ENCODE peak calls at places on chromosomes 6 and 20, in four cellular contexts. I is fibroblast of pulmonary artery, Q is fibroblast of lung, D is BJ. C is an unnamed sample.

GRCh38 chr20:33470866-33471265 is 19.0 kb upstream of the CBFA2T2 start:
- DNase-seq in I (no peak), Q (no peak), D (no peak), C (no peak)

GRCh38 chr20:33306807-33307206 is 23.8 kb downstream of the BPIFB1 start:
- DNase-seq in I (no peak), Q (no peak), D (no peak), C (no peak)

GRCh38 chr20:24792641-24793495 is 156.2 kb upstream of the CST7 start:
- DNase-seq in I (no peak), Q (no peak), D (no peak), C (no peak)

GRCh38 chr6:159110013-159110412 is 59.2 kb upstream of the FNDC1 start:
- DNase-seq in I (peak), Q (peak), D (peak), C (peak)

GRCh38 chr6:89120371-89120770 is 2.5 kb upstream of the SRSF12 start:
- DNase-seq in I (no peak), Q (peak), D (no peak), C (no peak)

GRCh38 chr6:89941847-89942497 is 47.7 kb downstream of the GJA10 start:
- DNase-seq in I (no peak), Q (no peak), D (no peak), C (no peak)

GRCh38 chr6:23277521-23278227 is 708.3 kb downstream of the HDGFL1 start:
- DNase-seq in I (no peak), Q (no peak), D (no peak), C (no peak)

GRCh38 chr6:149480502-149481280 is 4.1 kb downstream of the ZC3H12D start:
- DNase-seq in I (no peak), Q (no peak), D (no peak), C (no peak)

GRCh38 chr6:21628162-21628561 is 34.6 kb downstream of the SOX4 start:
- DNase-seq in I (no peak), Q (no peak), D (no peak), C (no peak)

GRCh38 chr6:63543001-63543400 is 29.3 kb upstream of the LOC128125822 start:
- DNase-seq in I (no peak), Q (no peak), D (no peak), C (no peak)

GRCh38 chr6:130644175-130644574 is 183.0 kb upstream of the SMLR1 start:
- DNase-seq in I (no peak), Q (no peak), D (no peak), C (no peak)

GRCh38 chr6:139856562-139856961 is 482.1 kb upstream of the CITED2 start:
- DNase-seq in I (no peak), Q (no peak), D (no peak), C (no peak)

GRCh38 chr6:38984723-38985122 is 63.9 kb upstream of the GLP1R start:
- DNase-seq in I (no peak), Q (no peak), D (no peak), C (no peak)

GRCh38 chr6:35415065-35415880 is 36.9 kb upstream of the FANCE start:
- DNase-seq in I (peak), Q (peak), D (no peak), C (peak)

GRCh38 chr20:3238616-3239025 is 369 bp downstream of the SLC4A11 start:
- DNase-seq in I (no peak), Q (peak), D (no peak), C (no peak)

GRCh38 chr20:25281541-25281991 is 33.7 kb downstream of the PYGB start:
- DNase-seq in I (no peak), Q (no peak), D (no peak), C (no peak)

GRCh38 chr20:13340088-13340487 is 119.0 kb downstream of the ISM1 start:
- DNase-seq in I (no peak), Q (no peak), D (no peak), C (peak)

GRCh38 chr20:23877524-23877923 is 2.0 kb downstream of the CST5 start:
- DNase-seq in I (no peak), Q (no peak), D (no peak), C (no peak)

GRCh38 chr6:90369024-90369519 is 72.4 kb upstream of the BACH2 start:
- DNase-seq in I (peak), Q (peak), D (peak), C (peak)

GRCh38 chr6:27281105-27281539 is 31.0 kb downstream of the POM121L2 start:
- DNase-seq in I (no peak), Q (no peak), D (no peak), C (no peak)

GRCh38 chr6:108559884-108560462 is 744 bp upstream of the FOXO3 start:
- DNase-seq in I (peak), Q (peak), D (no peak), C (peak)

GRCh38 chr6:3509326-3509725 is 52.5 kb upstream of the SLC22A23 start:
- DNase-seq in I (no peak), Q (peak), D (no peak), C (peak)

GRCh38 chr6:135922170-135922569 is 70.7 kb downstream of the PDE7B start:
- DNase-seq in I (peak), Q (peak), D (peak), C (peak)

GRCh38 chr6:11575408-11576033 is 38.0 kb downstream of the TMEM170B start:
- DNase-seq in I (peak), Q (peak), D (peak), C (peak)

GRCh38 chr20:61575151-61575937 is 323.3 kb downstream of the CDH4 start:
- DNase-seq in I (no peak), Q (no peak), D (no peak), C (no peak)

GRCh38 chr6:26223677-26224546 is 136.7 kb downstream of the HFE start:
- DNase-seq in I (peak), Q (peak), D (peak), C (peak)

GRCh38 chr20:53595018-53595378 is 1.4 kb upstream of the ZNF217 start:
- DNase-seq in I (no peak), Q (no peak), D (no peak), C (no peak)

GRCh38 chr20:49631856-49632418 is 64.0 kb upstream of the PTGIS start:
- DNase-seq in I (no peak), Q (no peak), D (no peak), C (no peak)

GRCh38 chr20:49631074-49631716 is 63.3 kb upstream of the PTGIS start:
- DNase-seq in I (peak), Q (peak), D (no peak), C (no peak)

GRCh38 chr20:49633643-49634042 is 65.7 kb upstream of the PTGIS start:
- DNase-seq in I (no peak), Q (no peak), D (no peak), C (no peak)

GRCh38 chr20:49634116-49634515 is 66.2 kb upstream of the PTGIS start:
- DNase-seq in I (no peak), Q (no peak), D (no peak), C (no peak)

DNA sequence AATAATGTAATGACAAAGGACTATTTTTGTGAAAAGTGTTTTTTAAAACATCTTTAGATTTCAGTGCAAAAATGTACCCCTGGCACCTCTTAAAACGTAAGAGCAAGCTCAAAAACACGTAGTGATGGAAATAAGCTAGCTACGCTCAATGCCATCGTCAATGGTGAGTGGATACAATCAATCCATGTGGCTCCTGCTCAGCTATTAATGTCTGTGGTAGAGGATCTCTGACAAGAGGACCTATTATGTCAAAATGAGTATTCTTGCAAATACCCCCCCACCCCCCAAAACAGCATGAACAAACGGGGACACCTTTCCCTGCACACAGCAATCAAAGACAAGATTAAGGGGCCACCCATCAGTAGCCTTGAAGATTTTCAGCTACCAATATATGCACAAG is 65.1 kb upstream of the PTGIS start:
- DNase-seq in I (no peak), Q (no peak), D (no peak), C (no peak)
- H3K4me3 ChIP-seq in I (no peak), Q (no peak), D (no peak), C (no peak)

GRCh38 chr20:4300921-4301320 is 285.6 kb upstream of the RNF24 start:
- DNase-seq in I (no peak), Q (no peak), D (no peak), C (no peak)
- H3K4me3 ChIP-seq in I (no peak), Q (no peak), D (no peak), C (no peak)

GRCh38 chr20:52318601-52319000 is 127.0 kb upstream of the ZFP64 start:
- DNase-seq in I (no peak), Q (no peak), D (no peak), C (no peak)

GRCh38 chr20:52321396-52321795 is 129.8 kb upstream of the ZFP64 start:
- DNase-seq in I (no peak), Q (no peak), D (no peak), C (no peak)
- H3K4me3 ChIP-seq in I (no peak), Q (no peak), D (no peak), C (no peak)

DNA sequence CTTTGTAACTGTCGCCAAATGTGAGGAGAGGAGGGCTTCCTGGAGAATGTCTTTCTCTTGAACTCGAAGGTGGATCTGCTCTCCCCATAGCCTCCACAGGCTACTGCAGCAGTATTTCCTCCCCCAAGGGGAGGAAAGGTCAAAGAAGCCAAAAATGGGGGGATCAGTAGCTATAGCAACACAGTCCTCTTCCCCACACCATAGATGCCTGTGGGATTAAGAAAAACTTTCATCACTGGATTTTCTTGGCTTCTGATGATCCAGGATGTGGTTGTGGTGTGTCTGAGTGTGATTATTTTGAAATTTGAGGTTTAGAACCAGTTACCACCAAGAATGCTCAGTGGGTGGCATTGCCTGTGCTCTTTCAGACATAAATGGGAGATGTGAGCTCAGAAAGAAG is 140.1 kb upstream of the SPACA1 start:
- DNase-seq in I (peak), Q (peak), D (peak), C (peak)
- H3K4me3 ChIP-seq in I (no peak), Q (no peak), D (no peak), C (no peak)

DNA sequence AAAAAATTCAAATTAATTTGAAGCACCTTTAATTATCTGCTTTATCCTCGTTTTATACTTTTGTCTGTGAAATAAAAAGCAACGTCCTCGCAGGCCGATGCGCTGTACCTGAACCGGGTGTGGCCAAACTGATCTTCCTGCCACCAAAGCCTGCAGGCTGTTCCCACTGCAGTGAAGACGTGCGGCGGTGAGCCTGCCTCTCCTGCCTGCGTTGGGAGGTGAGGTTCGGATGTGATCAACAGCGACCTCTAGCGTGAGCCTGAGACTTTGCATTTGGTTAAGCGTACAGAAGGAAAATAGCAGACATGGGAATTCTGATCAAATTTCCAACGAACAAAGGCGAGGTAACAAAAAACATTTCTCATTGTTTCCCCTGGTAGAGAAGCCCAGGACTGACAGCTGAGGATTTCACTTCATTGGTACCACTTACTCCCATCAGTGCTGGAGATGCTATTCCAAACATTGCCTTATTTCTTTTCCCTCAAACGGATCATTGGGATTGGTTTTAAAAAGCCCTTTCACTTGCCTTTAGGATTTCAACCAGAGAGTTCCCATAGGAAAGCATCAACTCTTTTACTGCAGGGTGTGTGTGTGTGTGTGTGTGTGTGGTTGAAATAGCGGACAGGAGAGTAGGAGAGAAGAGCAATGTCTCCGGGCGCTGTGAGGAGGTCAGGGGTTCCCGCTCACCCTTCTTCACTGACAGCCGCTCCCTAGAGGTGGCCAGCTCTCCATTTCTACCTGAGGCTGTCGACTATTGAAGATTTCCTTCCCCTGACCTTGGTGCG is 56.6 kb upstream of the CCN6 start:
- DNase-seq in I (peak), Q (peak), D (no peak), C (peak)
- H3K4me3 ChIP-seq in I (no peak), Q (no peak), D (no peak), C (no peak)

GRCh38 chr6:163031931-163032330 is 304.2 kb downstream of the PACRG start:
- DNase-seq in I (no peak), Q (no peak), D (no peak), C (no peak)
- H3K4me3 ChIP-seq in I (no peak), Q (no peak), D (no peak), C (no peak)

GRCh38 chr20:49351775-49352174 is 73.9 kb upstream of the ZNFX1 start:
- DNase-seq in I (no peak), Q (no peak), D (no peak), C (no peak)
- H3K4me3 ChIP-seq in I (no peak), Q (no peak), D (no peak), C (no peak)

DNA sequence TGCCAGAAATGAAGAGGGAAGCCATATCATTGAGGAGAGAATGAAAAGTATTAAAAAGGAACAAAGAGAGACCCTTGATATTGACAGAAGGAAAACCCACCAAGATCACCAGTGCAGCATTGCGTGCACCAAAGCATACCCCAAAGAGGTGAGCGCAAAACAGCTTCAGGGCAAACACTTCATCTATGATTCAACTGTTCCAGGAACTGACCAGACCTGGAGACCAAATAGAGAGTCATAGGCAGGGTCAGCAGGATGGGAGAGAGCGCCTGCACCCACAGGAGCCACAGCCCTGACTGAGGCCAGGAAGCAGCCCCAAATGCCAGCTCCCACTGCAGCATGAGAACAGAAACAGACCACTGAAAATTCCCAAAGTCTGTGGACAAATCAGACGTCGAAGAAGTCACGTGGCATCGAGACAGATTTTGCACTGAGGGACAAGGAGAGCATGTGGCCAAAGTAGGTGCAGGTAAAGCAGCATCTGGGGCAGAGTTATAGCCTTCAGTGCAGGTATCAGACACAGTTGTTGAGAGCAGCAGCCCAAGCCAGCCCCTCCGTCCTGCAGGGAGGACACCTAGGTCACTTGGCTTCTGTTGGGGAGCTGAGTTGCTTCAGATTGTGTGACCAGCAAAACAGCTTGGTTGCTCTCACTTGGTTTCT is 29.3 kb downstream of the CHRNA4 start:
- DNase-seq in I (no peak), Q (no peak), D (no peak), C (no peak)
- H3K4me3 ChIP-seq in I (no peak), Q (no peak), D (no peak), C (no peak)

DNA sequence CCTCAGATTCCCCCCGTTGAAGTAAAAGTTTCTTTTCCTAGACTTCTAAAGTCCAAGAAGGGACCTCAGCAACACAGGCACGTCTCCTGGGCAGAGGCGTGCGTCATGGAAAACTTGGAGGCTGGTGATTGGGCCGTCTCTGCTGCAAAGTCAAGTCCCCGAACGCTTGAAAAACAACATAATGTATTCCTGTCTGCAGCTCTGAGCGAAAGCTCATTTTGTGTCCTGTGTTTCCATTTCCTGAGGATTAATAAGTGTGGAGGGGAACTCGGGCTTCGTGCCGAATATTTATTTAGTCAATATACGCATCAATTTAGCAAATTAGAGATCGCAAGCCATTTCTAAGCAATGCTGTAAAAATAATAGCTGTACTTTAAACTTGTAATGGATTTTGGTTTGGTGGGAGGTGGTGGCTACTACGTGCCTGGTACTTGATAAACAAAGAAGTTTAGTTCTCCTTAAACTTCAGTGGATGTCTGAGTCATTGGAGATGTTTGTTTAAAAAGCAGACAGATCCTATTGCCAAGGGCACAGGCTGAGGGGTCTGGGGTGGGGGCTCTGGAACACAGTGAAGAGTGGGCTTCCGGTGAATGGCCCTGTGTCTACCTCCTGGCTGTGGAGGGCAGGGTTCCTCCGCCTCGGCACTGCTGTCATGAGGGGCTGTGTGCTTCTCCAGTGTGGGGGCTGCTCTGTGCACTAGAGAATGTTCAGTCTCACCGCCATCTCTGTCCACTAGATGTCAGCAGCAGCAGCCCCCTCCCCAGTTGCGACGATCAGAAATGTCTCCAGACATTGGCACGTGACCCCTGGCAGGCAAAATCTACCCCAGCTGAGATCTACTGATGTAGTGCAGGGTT is 21.8 kb downstream of the PCK1 start:
- DNase-seq in I (peak), Q (peak), D (no peak), C (no peak)
- H3K4me3 ChIP-seq in I (no peak), Q (no peak), D (no peak), C (no peak)

DNA sequence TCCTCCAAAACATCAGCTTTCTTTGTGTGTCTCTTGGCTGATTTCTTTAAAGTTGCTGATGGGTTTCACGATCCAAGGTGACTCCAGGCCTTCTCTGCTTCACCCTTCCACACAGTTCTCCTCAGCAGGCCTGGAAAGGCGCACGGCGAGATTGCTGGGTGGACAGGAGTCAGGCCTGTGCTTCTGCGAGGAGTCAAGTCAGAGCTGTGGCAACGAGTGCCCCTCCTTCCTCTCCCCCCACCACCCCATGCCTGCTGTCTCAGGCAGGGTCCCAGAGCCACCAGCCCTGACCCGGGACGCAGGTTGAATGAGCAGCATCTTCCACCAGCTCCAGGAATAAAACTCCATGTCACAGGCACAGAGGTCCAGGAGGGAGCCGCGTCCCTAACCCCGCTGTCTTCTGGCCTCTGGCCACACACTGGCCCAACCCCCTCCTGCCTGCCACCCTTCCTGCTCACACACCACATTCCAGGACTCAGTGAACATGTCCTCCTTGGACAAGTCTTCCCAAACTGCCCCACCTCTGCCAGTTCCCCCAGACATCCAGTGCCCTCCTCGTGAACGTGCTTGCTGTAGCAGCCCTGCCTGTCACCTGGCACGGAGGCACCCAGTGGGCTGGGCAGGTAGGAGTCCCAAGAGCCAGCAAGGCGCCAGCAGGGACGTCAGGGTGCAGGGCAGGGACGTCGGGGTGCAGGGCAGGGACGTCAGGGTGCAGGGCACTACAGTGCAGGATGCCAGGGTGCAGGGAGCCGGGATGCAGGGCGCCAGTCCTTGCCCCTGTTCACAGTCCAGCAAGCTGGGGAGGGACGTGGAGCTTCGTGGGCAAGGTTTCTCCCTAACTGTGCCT is 7.3 kb upstream of the NTSR1 start:
- DNase-seq in I (no peak), Q (no peak), D (no peak), C (no peak)
- H3K4me3 ChIP-seq in I (no peak), Q (no peak), D (no peak), C (no peak)

C was measured in AG10803.